ENCODE peak calls at places on chromosomes 6 and 20, in nine cellular contexts. F, E, P, S, Y, J, W, I and N are unnamed samples.
A peak's percentile ranks its signal among the peaks of the same experiment; 100 is the strongest.

GRCh38 chr20:18223399-18223798 is 64.9 kb upstream of the ZNF133 start:
- DNase-seq in F (no peak), E (no peak), P (no peak), S (no peak), Y (no peak), J (no peak), W (no peak), I (no peak), N (no peak)

GRCh38 chr6:72649032-72649984 is 27.4 kb downstream of the KCNQ5 start:
- DNase-seq in F (no peak), E (no peak), P (no peak), S (no peak), Y (peak; percentile 86), J (no peak), W (no peak), I (peak; percentile 63), N (no peak)

GRCh38 chr6:107414246-107414645 is 45.1 kb downstream of the PDSS2 start:
- DNase-seq in F (no peak), E (no peak), P (no peak), S (no peak), Y (no peak), J (no peak), W (no peak), I (no peak), N (no peak)

GRCh38 chr6:167153523-167153959 is 4.2 kb downstream of the GPR31 start:
- DNase-seq in F (no peak), E (no peak), P (no peak), S (no peak), Y (peak; percentile 48), J (no peak), W (no peak), I (no peak), N (no peak)

GRCh38 chr20:36929290-36929689 is 22.2 kb downstream of the SAMHD1 start:
- DNase-seq in F (no peak), E (no peak), P (no peak), S (no peak), Y (no peak), J (no peak), W (no peak), I (no peak), N (no peak)

GRCh38 chr6:54681987-54682386 is 164.6 kb upstream of the FAM83B start:
- DNase-seq in F (no peak), E (no peak), P (no peak), S (no peak), Y (peak; percentile 88), J (no peak), W (peak; percentile 25), I (peak; percentile 62), N (no peak)

GRCh38 chr6:47151232-47151898 is 109.2 kb upstream of the ADGRF1 start:
- DNase-seq in F (no peak), E (no peak), P (no peak), S (no peak), Y (no peak), J (no peak), W (no peak), I (no peak), N (no peak)

GRCh38 chr20:55172310-55173002 is 697.1 kb downstream of the DOK5 start:
- DNase-seq in F (no peak), E (no peak), P (no peak), S (no peak), Y (no peak), J (no peak), W (no peak), I (no peak), N (no peak)

GRCh38 chr6:52588710-52589091 is 11.8 kb upstream of the TRAM2 start:
- DNase-seq in F (no peak), E (no peak), P (no peak), S (no peak), Y (no peak), J (no peak), W (no peak), I (no peak), N (no peak)

GRCh38 chr6:100232791-100233573 is 231.7 kb downstream of the SIM1 start:
- DNase-seq in F (no peak), E (no peak), P (no peak), S (no peak), Y (no peak), J (no peak), W (no peak), I (no peak), N (no peak)

GRCh38 chr20:62804021-62804631 is 509 bp upstream of the OGFR start:
- DNase-seq in F (no peak), E (no peak), P (no peak), S (no peak), Y (no peak), J (no peak), W (no peak), I (no peak), N (no peak)

GRCh38 chr6:152636675-152637421 is at the start of gene SYNE1:
- DNase-seq in F (no peak), E (no peak), P (peak; percentile 74), S (peak; percentile 37), Y (peak; percentile 47), J (no peak), W (peak; percentile 6), I (no peak), N (peak; percentile 8)

GRCh38 chr6:118476554-118476953 is 71.5 kb upstream of the PLN start:
- DNase-seq in F (no peak), E (no peak), P (no peak), S (no peak), Y (no peak), J (no peak), W (no peak), I (no peak), N (no peak)

GRCh38 chr6:36358235-36358915 is 21.7 kb upstream of the BNIP5 start:
- DNase-seq in F (no peak), E (peak; percentile 42), P (no peak), S (no peak), Y (peak; percentile 94), J (peak; percentile 26), W (no peak), I (no peak), N (no peak)

GRCh38 chr20:9974324-9974723 is 60.5 kb upstream of the ANKEF1 start:
- DNase-seq in F (no peak), E (no peak), P (peak; percentile 65), S (no peak), Y (no peak), J (peak; percentile 6), W (no peak), I (no peak), N (no peak)

GRCh38 chr6:6907286-6907685 is 200.5 kb upstream of the RREB1 start:
- DNase-seq in F (no peak), E (no peak), P (no peak), S (no peak), Y (no peak), J (no peak), W (no peak), I (no peak), N (no peak)

GRCh38 chr20:51750037-51750769 is 18.0 kb downstream of the ATP9A start:
- DNase-seq in F (peak; percentile 38), E (peak; percentile 36), P (no peak), S (no peak), Y (peak; percentile 92), J (no peak), W (peak; percentile 80), I (no peak), N (peak; percentile 56)

GRCh38 chr6:166112580-166112979 is 55.1 kb downstream of the TBXT start:
- DNase-seq in F (no peak), E (no peak), P (no peak), S (no peak), Y (peak; percentile 79), J (no peak), W (peak; percentile 51), I (no peak), N (no peak)

GRCh38 chr20:46359233-46359751 is 47.1 kb downstream of the ELMO2 start:
- DNase-seq in F (no peak), E (no peak), P (no peak), S (no peak), Y (no peak), J (no peak), W (no peak), I (no peak), N (no peak)

GRCh38 chr6:132215805-132216204 is 185.5 kb downstream of the MOXD1 start:
- DNase-seq in F (no peak), E (no peak), P (no peak), S (no peak), Y (no peak), J (no peak), W (no peak), I (no peak), N (no peak)

GRCh38 chr6:111916747-111917146 is 43.5 kb upstream of the FYN start:
- DNase-seq in F (no peak), E (no peak), P (no peak), S (no peak), Y (no peak), J (no peak), W (no peak), I (no peak), N (no peak)

GRCh38 chr20:543369-544152 is at the start of gene CSNK2A1:
- DNase-seq in F (peak; percentile 95), E (peak; percentile 91), P (peak; percentile 98), S (peak; percentile 88), Y (peak; percentile 98), J (peak; percentile 92), W (peak; percentile 80), I (peak; percentile 71), N (peak; percentile 92)

GRCh38 chr20:58794510-58795180 is 56.1 kb downstream of the GNAS-AS1 start:
- DNase-seq in F (no peak), E (no peak), P (no peak), S (no peak), Y (no peak), J (no peak), W (no peak), I (no peak), N (no peak)

GRCh38 chr6:7236312-7237209 is 76.4 kb downstream of the SSR1 start:
- DNase-seq in F (no peak), E (no peak), P (no peak), S (no peak), Y (no peak), J (no peak), W (no peak), I (no peak), N (no peak)

GRCh38 chr6:5497896-5498578 is 236.7 kb downstream of the FARS2 start:
- DNase-seq in F (no peak), E (no peak), P (no peak), S (no peak), Y (peak; percentile 43), J (peak; percentile 64), W (peak; percentile 30), I (peak; percentile 78), N (no peak)

GRCh38 chr6:8628063-8628462 is 192.7 kb upstream of the SLC35B3 start:
- DNase-seq in F (no peak), E (no peak), P (no peak), S (no peak), Y (no peak), J (no peak), W (no peak), I (no peak), N (no peak)